ENCODE peak calls at places on chromosomes 6 and 20, in six cellular contexts. L, A, V, B, R and H are unnamed samples.
A peak's percentile ranks its signal among the peaks of the same experiment; 100 is the strongest.

GRCh38 chr6:73231986-73232391 is 6.7 kb upstream of the KHDC1L start:
- DNase-seq in L (no peak), A (no peak), V (no peak), B (no peak), R (no peak), H (no peak)

GRCh38 chr6:166240889-166241288 is 67.3 kb downstream of the PRR18 start:
- DNase-seq in L (no peak), A (no peak), V (no peak), B (no peak), R (no peak), H (no peak)

GRCh38 chr20:63522091-63522868 is 1.7 kb downstream of the PPDPF start:
- DNase-seq in L (no peak), A (no peak), V (no peak), B (no peak), R (no peak), H (no peak)

GRCh38 chr6:1485678-1486077 is 96.3 kb downstream of the FOXF2 start:
- DNase-seq in L (no peak), A (no peak), V (no peak), B (peak; percentile 29), R (peak; percentile 83), H (no peak)

GRCh38 chr6:166957805-166958076 is 1.4 kb upstream of the RNASET2 start:
- DNase-seq in L (no peak), A (no peak), V (no peak), B (no peak), R (no peak), H (no peak)

GRCh38 chr6:79277109-79277508 is 42.6 kb upstream of the HMGN3 start:
- DNase-seq in L (no peak), A (no peak), V (no peak), B (no peak), R (no peak), H (no peak)

GRCh38 chr20:63178889-63179751 is 36.8 kb downstream of the YTHDF1 start:
- DNase-seq in L (no peak), A (no peak), V (peak; percentile 35), B (peak; percentile 24), R (peak; percentile 34), H (no peak)

GRCh38 chr20:11432407-11432806 is 485.3 kb upstream of the BTBD3 start:
- DNase-seq in L (no peak), A (no peak), V (no peak), B (no peak), R (peak; percentile 40), H (peak; percentile 81)

GRCh38 chr6:163191704-163192537 is 222.6 kb upstream of the QKI start:
- DNase-seq in L (no peak), A (no peak), V (no peak), B (no peak), R (no peak), H (no peak)

GRCh38 chr20:51710503-51710902 is 57.7 kb downstream of the ATP9A start:
- DNase-seq in L (no peak), A (no peak), V (no peak), B (no peak), R (no peak), H (no peak)

GRCh38 chr20:59385461-59385860 is 85.0 kb downstream of the EDN3 start:
- DNase-seq in L (no peak), A (no peak), V (no peak), B (no peak), R (no peak), H (no peak)

GRCh38 chr20:59385038-59385437 is 84.6 kb downstream of the EDN3 start:
- DNase-seq in L (no peak), A (no peak), V (no peak), B (no peak), R (no peak), H (no peak)

GRCh38 chr20:59381658-59382057 is 81.2 kb downstream of the EDN3 start:
- DNase-seq in L (no peak), A (no peak), V (no peak), B (no peak), R (no peak), H (no peak)

GRCh38 chr20:59382326-59382725 is 81.9 kb downstream of the EDN3 start:
- DNase-seq in L (no peak), A (no peak), V (no peak), B (no peak), R (no peak), H (no peak)

GRCh38 chr20:59382907-59383306 is 82.5 kb downstream of the EDN3 start:
- DNase-seq in L (no peak), A (no peak), V (no peak), B (no peak), R (no peak), H (no peak)
- TF ChIP-seq CTCF in L (no peak), A (no peak), V (no peak), B (no peak), R (no peak), H (no peak)

GRCh38 chr20:37980876-37981275 is 52.4 kb downstream of the TTI1 start:
- DNase-seq in L (no peak), A (no peak), V (peak; percentile 12), B (no peak), R (no peak), H (no peak)
- TF ChIP-seq CTCF in L (no peak), A (no peak), V (no peak), B (no peak), R (no peak), H (no peak)

DNA sequence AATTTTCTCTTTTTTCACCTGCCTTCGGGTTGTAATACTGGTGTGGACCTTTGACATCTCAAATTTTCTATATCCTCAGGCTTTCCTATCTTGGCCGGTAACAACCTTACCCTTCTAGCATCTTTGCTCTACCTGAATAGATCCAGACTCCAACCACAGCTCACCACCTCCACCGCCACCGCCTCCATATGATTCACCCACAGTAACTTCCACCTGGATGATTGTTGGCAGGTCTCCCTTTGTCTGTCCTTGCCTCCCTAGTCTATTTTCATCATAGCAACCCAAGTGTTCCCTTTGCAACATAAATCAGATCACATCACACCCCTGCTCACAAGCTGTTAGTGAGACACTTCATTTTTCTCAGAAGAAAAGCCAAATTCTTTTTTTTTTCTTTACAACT is 525.8 kb upstream of the POU3F2 start:
- DNase-seq in L (no peak), A (no peak), V (no peak), B (no peak), R (no peak), H (no peak)
- TF ChIP-seq CTCF in L (no peak), A (no peak), V (no peak), B (no peak), R (no peak), H (no peak)

GRCh38 chr6:11309947-11310665 is 77.6 kb upstream of the NEDD9 start:
- DNase-seq in L (no peak), A (no peak), V (no peak), B (no peak), R (no peak), H (no peak)
- TF ChIP-seq CTCF in L (no peak), A (no peak), V (no peak), B (no peak), R (no peak), H (no peak)

DNA sequence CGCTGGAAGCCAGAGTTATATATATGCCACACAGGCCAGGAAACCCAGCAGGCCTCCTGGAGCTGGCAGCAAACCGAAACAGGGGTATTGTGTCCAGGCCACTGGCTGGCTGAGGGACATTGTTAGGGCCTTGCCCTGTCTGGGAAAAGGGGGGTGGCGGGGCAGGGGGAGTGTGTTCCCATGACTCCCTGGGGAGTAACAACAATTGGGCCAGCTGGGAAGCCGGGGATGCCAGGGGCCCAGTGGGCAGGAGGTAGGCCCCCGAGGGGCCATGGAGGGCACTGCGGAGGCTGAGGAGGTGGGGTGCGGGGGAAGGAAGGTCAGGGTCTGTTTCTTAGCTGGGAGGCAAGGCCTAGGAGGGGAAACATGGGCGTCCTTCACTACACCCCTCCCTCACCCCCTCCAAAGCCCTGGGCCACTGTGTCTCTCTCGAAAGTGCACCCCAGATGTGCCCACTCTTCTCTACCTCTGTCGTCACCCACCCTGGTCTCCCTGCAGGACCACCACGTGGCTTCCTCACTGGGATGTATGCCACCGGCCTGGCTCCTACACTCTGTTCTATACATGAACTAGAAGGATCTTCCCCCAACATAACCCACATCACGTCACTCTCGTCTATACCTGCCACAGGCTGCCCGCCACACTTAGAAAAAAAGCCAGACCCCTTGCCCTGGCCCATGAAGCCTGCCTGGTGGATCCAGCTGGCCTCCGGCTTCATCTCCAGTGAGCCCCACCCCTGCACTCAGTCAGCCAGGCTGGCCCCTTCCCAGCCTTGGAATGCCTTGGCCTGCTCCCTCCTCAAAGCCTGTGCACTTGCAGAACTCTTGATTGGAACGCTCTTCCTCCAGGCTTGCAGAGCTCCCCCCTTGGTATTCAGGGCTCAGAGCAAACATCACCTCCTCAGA is 7.8 kb upstream of the E2F1 start:
- DNase-seq in L (no peak), A (no peak), V (peak; percentile 41), B (no peak), R (no peak), H (no peak)
- TF ChIP-seq CTCF in L (no peak), A (no peak), V (no peak), B (no peak), R (no peak), H (no peak)

DNA sequence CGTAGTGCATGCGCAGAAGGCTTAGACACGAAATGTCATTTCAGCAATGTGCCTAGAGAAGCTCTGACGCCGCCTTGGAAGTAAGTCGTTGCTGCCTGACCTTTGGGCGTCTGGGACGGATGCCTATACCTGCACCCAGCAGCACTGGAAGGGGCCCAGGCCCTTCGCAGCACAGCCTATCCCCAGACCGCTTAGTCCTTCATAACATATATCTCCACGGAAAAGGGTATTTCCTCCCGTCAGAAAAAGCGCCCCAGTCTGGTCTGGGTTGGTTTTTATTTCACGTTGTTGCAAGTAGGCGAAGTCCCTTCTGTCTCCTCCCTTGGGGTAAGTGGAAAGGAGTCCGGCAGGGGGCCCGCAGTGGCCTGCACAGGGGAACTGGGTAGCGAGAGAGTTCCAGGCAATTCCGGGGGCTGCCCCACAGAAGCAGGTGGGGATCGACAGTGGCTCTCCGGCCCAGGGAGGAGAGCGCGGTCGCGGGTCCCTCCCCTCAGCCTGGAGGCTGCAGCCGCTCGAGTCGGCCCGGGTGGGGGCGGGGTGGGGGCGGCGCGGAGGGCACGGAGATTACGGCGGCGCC is 558 bp upstream of the EYA4 start:
- DNase-seq in L (no peak), A (no peak), V (no peak), B (no peak), R (no peak), H (no peak)
- TF ChIP-seq CTCF in L (no peak), A (no peak), V (no peak), B (no peak), R (no peak), H (no peak)